ENCODE peak calls at places on chromosomes 1 and 21, in seven cellular contexts. One of them, this sample, is unnamed.

GRCh38 chr1:183942933-183943693 is 94.4 kb downstream of the COLGALT2 start:
- DNase-seq in GM23248: peak; percentile 67
- DNase-seq in SW480: peak; percentile 15
- DNase-seq in DMS 273 treated with DMSO at 0.1 percent for 48 hours: peak; percentile 75
- DNase-seq in NCI-H1436: peak; percentile 76
- DNase-seq in stimulated activated CD4-positive, alpha-beta T cell treated with anti-CD3 and anti-CD28 coated beads, Interleukin-4, amount 100 ng/mL, for 48 hours: no peak
- DNase-seq in CD8-positive, alpha-beta memory T cell: no peak
- DNase-seq in this sample: peak; percentile 99

GRCh38 chr1:35660581-35661473 is 19.5 kb upstream of the PSMB2 start:
- DNase-seq in GM23248: peak; percentile 56
- DNase-seq in SW480: peak; percentile 14
- DNase-seq in DMS 273 treated with DMSO at 0.1 percent for 48 hours: no peak
- DNase-seq in NCI-H1436: no peak
- DNase-seq in stimulated activated CD4-positive, alpha-beta T cell treated with anti-CD3 and anti-CD28 coated beads, Interleukin-4, amount 100 ng/mL, for 48 hours: no peak
- DNase-seq in CD8-positive, alpha-beta memory T cell: no peak
- DNase-seq in this sample: no peak

GRCh38 chr1:231796141-231796540 is 169.6 kb downstream of the DISC1 start:
- DNase-seq in GM23248: no peak
- DNase-seq in SW480: no peak
- DNase-seq in DMS 273 treated with DMSO at 0.1 percent for 48 hours: no peak
- DNase-seq in NCI-H1436: no peak
- DNase-seq in stimulated activated CD4-positive, alpha-beta T cell treated with anti-CD3 and anti-CD28 coated beads, Interleukin-4, amount 100 ng/mL, for 48 hours: no peak
- DNase-seq in CD8-positive, alpha-beta memory T cell: no peak
- DNase-seq in this sample: no peak

GRCh38 chr1:212847549-212847948 is at the start of gene SPATA45:
- DNase-seq in GM23248: no peak
- DNase-seq in SW480: no peak
- DNase-seq in DMS 273 treated with DMSO at 0.1 percent for 48 hours: no peak
- DNase-seq in NCI-H1436: no peak
- DNase-seq in stimulated activated CD4-positive, alpha-beta T cell treated with anti-CD3 and anti-CD28 coated beads, Interleukin-4, amount 100 ng/mL, for 48 hours: no peak
- DNase-seq in CD8-positive, alpha-beta memory T cell: no peak
- DNase-seq in this sample: no peak

GRCh38 chr21:16945580-16945979 is 567.3 kb upstream of the CXADR start:
- DNase-seq in GM23248: no peak
- DNase-seq in SW480: no peak
- DNase-seq in DMS 273 treated with DMSO at 0.1 percent for 48 hours: no peak
- DNase-seq in NCI-H1436: no peak
- DNase-seq in stimulated activated CD4-positive, alpha-beta T cell treated with anti-CD3 and anti-CD28 coated beads, Interleukin-4, amount 100 ng/mL, for 48 hours: no peak
- DNase-seq in CD8-positive, alpha-beta memory T cell: no peak
- DNase-seq in this sample: no peak

GRCh38 chr1:197985340-197985739 is 68.2 kb downstream of the LHX9 start:
- DNase-seq in GM23248: no peak
- DNase-seq in SW480: no peak
- DNase-seq in DMS 273 treated with DMSO at 0.1 percent for 48 hours: no peak
- DNase-seq in NCI-H1436: no peak
- DNase-seq in stimulated activated CD4-positive, alpha-beta T cell treated with anti-CD3 and anti-CD28 coated beads, Interleukin-4, amount 100 ng/mL, for 48 hours: no peak
- DNase-seq in CD8-positive, alpha-beta memory T cell: no peak
- DNase-seq in this sample: peak; percentile 17

GRCh38 chr1:20978413-20978812 is 191.3 kb upstream of the HP1BP3 start:
- DNase-seq in GM23248: peak; percentile 61
- DNase-seq in SW480: no peak
- DNase-seq in DMS 273 treated with DMSO at 0.1 percent for 48 hours: no peak
- DNase-seq in NCI-H1436: no peak
- DNase-seq in stimulated activated CD4-positive, alpha-beta T cell treated with anti-CD3 and anti-CD28 coated beads, Interleukin-4, amount 100 ng/mL, for 48 hours: no peak
- DNase-seq in CD8-positive, alpha-beta memory T cell: no peak
- DNase-seq in this sample: no peak

GRCh38 chr1:112626193-112626592 is 6.6 kb downstream of the CAPZA1 start:
- DNase-seq in GM23248: no peak
- DNase-seq in SW480: no peak
- DNase-seq in DMS 273 treated with DMSO at 0.1 percent for 48 hours: no peak
- DNase-seq in NCI-H1436: no peak
- DNase-seq in stimulated activated CD4-positive, alpha-beta T cell treated with anti-CD3 and anti-CD28 coated beads, Interleukin-4, amount 100 ng/mL, for 48 hours: no peak
- DNase-seq in CD8-positive, alpha-beta memory T cell: no peak
- DNase-seq in this sample: no peak

GRCh38 chr1:7388141-7388487 is 383.0 kb upstream of the VAMP3 start:
- DNase-seq in GM23248: no peak
- DNase-seq in SW480: no peak
- DNase-seq in DMS 273 treated with DMSO at 0.1 percent for 48 hours: no peak
- DNase-seq in NCI-H1436: no peak
- DNase-seq in stimulated activated CD4-positive, alpha-beta T cell treated with anti-CD3 and anti-CD28 coated beads, Interleukin-4, amount 100 ng/mL, for 48 hours: no peak
- DNase-seq in CD8-positive, alpha-beta memory T cell: no peak
- DNase-seq in this sample: no peak

GRCh38 chr1:46301406-46302090 is 1.9 kb downstream of the LRRC41 start:
- DNase-seq in GM23248: peak; percentile 71
- DNase-seq in SW480: no peak
- DNase-seq in DMS 273 treated with DMSO at 0.1 percent for 48 hours: no peak
- DNase-seq in NCI-H1436: no peak
- DNase-seq in stimulated activated CD4-positive, alpha-beta T cell treated with anti-CD3 and anti-CD28 coated beads, Interleukin-4, amount 100 ng/mL, for 48 hours: peak; percentile 28
- DNase-seq in CD8-positive, alpha-beta memory T cell: no peak
- DNase-seq in this sample: no peak

GRCh38 chr1:186680031-186681012 is at the start of gene PTGS2:
- DNase-seq in GM23248: peak; percentile 97
- DNase-seq in SW480: peak; percentile 79
- DNase-seq in DMS 273 treated with DMSO at 0.1 percent for 48 hours: no peak
- DNase-seq in NCI-H1436: peak; percentile 0
- DNase-seq in stimulated activated CD4-positive, alpha-beta T cell treated with anti-CD3 and anti-CD28 coated beads, Interleukin-4, amount 100 ng/mL, for 48 hours: peak; percentile 20
- DNase-seq in CD8-positive, alpha-beta memory T cell: no peak
- DNase-seq in this sample: peak; percentile 88

GRCh38 chr1:1213919-1214599 is at the start of gene TNFRSF4:
- DNase-seq in GM23248: no peak
- DNase-seq in SW480: no peak
- DNase-seq in DMS 273 treated with DMSO at 0.1 percent for 48 hours: no peak
- DNase-seq in NCI-H1436: no peak
- DNase-seq in stimulated activated CD4-positive, alpha-beta T cell treated with anti-CD3 and anti-CD28 coated beads, Interleukin-4, amount 100 ng/mL, for 48 hours: no peak
- DNase-seq in CD8-positive, alpha-beta memory T cell: no peak
- DNase-seq in this sample: no peak

This sample was measured in SK-MEL-5.